ENCODE peak calls at places on chromosomes 6 and 20, in ten cellular contexts. X is heart left ventricle; V is SJCRH30; L is uterus; E is HT1080; D is adipocyte; I is GM10248; Q is mucosa of descending colon; H is activated T-helper 1 cell treated with anti-CD3 and anti-CD28 coated beads, Interleukin-2, amount 50 U/mL, for 16 hours; S is activated CD4-positive, alpha-beta T cell treated with anti-CD3 and anti-CD28 coated beads, Interleukin-2, amount 50 U/mL, for 48 hours. U is an unnamed sample.

GRCh38 chr6:13794184-13794583 is 20.2 kb downstream of the MCUR1 start:
- DNase-seq in X (no peak), V (peak; percentile 40), D (peak; percentile 55), H (no peak), L (no peak), Q (no peak), S (peak; percentile 8), E (peak; percentile 71), I (no peak), U (no peak)

GRCh38 chr6:157376706-157377230 is 4.2 kb upstream of the ZDHHC14 start:
- DNase-seq in E (no peak), X (no peak), H (no peak), I (no peak), Q (no peak), S (no peak), D (no peak), L (no peak), V (peak; percentile 23), U (no peak)

GRCh38 chr6:7157752-7158616 is 50.2 kb downstream of the RREB1 start:
- DNase-seq in E (no peak), I (no peak), Q (no peak), S (no peak), L (no peak), H (no peak), V (no peak), X (no peak), D (peak; percentile 33), U (no peak)

GRCh38 chr6:166956444-166957086 is at the start of gene RNASET2:
- DNase-seq in L (peak; percentile 98), S (peak; percentile 100), D (peak; percentile 98), H (peak; percentile 98), I (peak; percentile 93), Q (peak; percentile 99), E (peak; percentile 73), V (peak; percentile 95), X (peak; percentile 98), U (peak; percentile 91)

GRCh38 chr6:126015869-126016268 is 29.5 kb downstream of the TRMT11 start:
- DNase-seq in L (no peak), S (no peak), E (peak; percentile 15), I (no peak), V (no peak), Q (no peak), D (no peak), X (no peak), H (no peak), U (no peak)

GRCh38 chr20:49580818-49581174 is 12.9 kb upstream of the PTGIS start:
- DNase-seq in Q (no peak), I (no peak), E (no peak), D (no peak), L (no peak), S (no peak), V (no peak), H (no peak), X (no peak), U (no peak)

GRCh38 chr20:53195882-53196610 is 223.9 kb downstream of the TSHZ2 start:
- DNase-seq in E (no peak), H (no peak), L (no peak), V (no peak), X (no peak), I (no peak), D (no peak), Q (no peak), S (no peak), U (no peak)

GRCh38 chr20:4283011-4283410 is 267.7 kb upstream of the RNF24 start:
- DNase-seq in I (no peak), X (no peak), D (peak; percentile 3), Q (no peak), V (no peak), H (no peak), E (no peak), L (no peak), S (no peak), U (no peak)

GRCh38 chr20:38210741-38211140 is 45.7 kb upstream of the TGM2 start:
- DNase-seq in H (no peak), Q (no peak), I (no peak), E (peak; percentile 65), D (no peak), S (no peak), V (no peak), X (no peak), L (peak; percentile 12), U (no peak)

GRCh38 chr20:40502431-40502992 is 186.5 kb downstream of the MAFB start:
- DNase-seq in H (no peak), D (no peak), L (no peak), V (no peak), X (no peak), Q (no peak), S (no peak), E (no peak), I (no peak), U (peak; percentile 82)

GRCh38 chr6:34247481-34248197 is 1.2 kb downstream of the SMIM29 start:
- DNase-seq in X (no peak), I (no peak), V (no peak), S (no peak), H (no peak), D (peak; percentile 28), L (no peak), Q (no peak), E (no peak), U (no peak)

GRCh38 chr6:64949257-64949656 is 757.8 kb downstream of the EYS start:
- DNase-seq in I (no peak), H (no peak), E (no peak), D (no peak), V (no peak), S (no peak), X (no peak), Q (no peak), L (no peak), U (no peak)

U was measured in neuronal stem cell.